ENCODE peak calls at places on chromosome X, in six cellular contexts. One of them, this sample, is unnamed.

GRCh38 chrX:154401045-154401799 is 3.0 kb downstream of the RPL10 start:
- DNase-seq in RWPE1: no peak
- DNase-seq in GM12864: no peak
- DNase-seq in SK-N-SH: no peak
- DNase-seq in fibroblast of lung: peak; percentile 41
- DNase-seq in H9: peak; percentile 66
- DNase-seq in this sample: no peak

GRCh38 chrX:150935466-150935865 is 37.0 kb upstream of the CD99L2 start:
- DNase-seq in GM12864: no peak
- DNase-seq in RWPE1: no peak
- DNase-seq in fibroblast of lung: peak; percentile 70
- DNase-seq in H9: no peak
- DNase-seq in SK-N-SH: no peak
- DNase-seq in this sample: no peak

GRCh38 chrX:25144043-25144940 is 128.5 kb upstream of the ARX start:
- DNase-seq in SK-N-SH: peak; percentile 51
- DNase-seq in fibroblast of lung: peak; percentile 36
- DNase-seq in RWPE1: peak; percentile 24
- DNase-seq in H9: peak; percentile 56
- DNase-seq in GM12864: no peak
- DNase-seq in this sample: peak; percentile 8

GRCh38 chrX:74171465-74171864 is 132.5 kb upstream of the ZCCHC13 start:
- DNase-seq in H9: no peak
- DNase-seq in fibroblast of lung: no peak
- DNase-seq in RWPE1: no peak
- DNase-seq in GM12864: no peak
- DNase-seq in SK-N-SH: no peak
- DNase-seq in this sample: no peak

GRCh38 chrX:29911673-29912072 is 303.7 kb upstream of the MAGEB2 start:
- DNase-seq in SK-N-SH: no peak
- DNase-seq in GM12864: no peak
- DNase-seq in RWPE1: peak; percentile 0
- DNase-seq in H9: no peak
- DNase-seq in fibroblast of lung: no peak
- DNase-seq in this sample: no peak

GRCh38 chrX:119067023-119067739 is 5.6 kb upstream of the CT47C1 start:
- DNase-seq in GM12864: no peak
- DNase-seq in RWPE1: peak; percentile 45
- DNase-seq in fibroblast of lung: peak; percentile 34
- DNase-seq in H9: peak; percentile 42
- DNase-seq in SK-N-SH: peak; percentile 44
- DNase-seq in this sample: peak; percentile 32

GRCh38 chrX:136708348-136708747 is 60.4 kb downstream of the CD40LG start:
- DNase-seq in SK-N-SH: peak; percentile 8
- DNase-seq in fibroblast of lung: no peak
- DNase-seq in RWPE1: no peak
- DNase-seq in H9: no peak
- DNase-seq in GM12864: no peak
- DNase-seq in this sample: no peak

GRCh38 chrX:139559383-139560042 is 29.0 kb downstream of the F9 start:
- DNase-seq in SK-N-SH: peak; percentile 20
- DNase-seq in RWPE1: peak; percentile 4
- DNase-seq in GM12864: peak; percentile 37
- DNase-seq in H9: peak; percentile 39
- DNase-seq in fibroblast of lung: peak; percentile 61
- DNase-seq in this sample: peak; percentile 4

GRCh38 chrX:13293700-13294099 is 26.2 kb downstream of the ATXN3L start:
- DNase-seq in fibroblast of lung: peak; percentile 35
- DNase-seq in RWPE1: peak; percentile 56
- DNase-seq in GM12864: no peak
- DNase-seq in SK-N-SH: no peak
- DNase-seq in H9: no peak
- DNase-seq in this sample: no peak

GRCh38 chrX:119105826-119106225 is 21.8 kb downstream of the KIAA1210 start:
- DNase-seq in RWPE1: no peak
- DNase-seq in H9: no peak
- DNase-seq in GM12864: no peak
- DNase-seq in SK-N-SH: no peak
- DNase-seq in fibroblast of lung: peak; percentile 68
- DNase-seq in this sample: no peak

GRCh38 chrX:72308566-72309296 is 3.0 kb upstream of the CITED1 start:
- DNase-seq in H9: peak; percentile 82
- DNase-seq in GM12864: no peak
- DNase-seq in RWPE1: peak; percentile 28
- DNase-seq in fibroblast of lung: peak; percentile 70
- DNase-seq in SK-N-SH: peak; percentile 92
- DNase-seq in this sample: peak; percentile 59

GRCh38 chrX:4043951-4044350 is 330.5 kb upstream of the PRKX start:
- DNase-seq in RWPE1: no peak
- DNase-seq in fibroblast of lung: no peak
- DNase-seq in SK-N-SH: no peak
- DNase-seq in H9: no peak
- DNase-seq in GM12864: no peak
- DNase-seq in this sample: no peak

GRCh38 chrX:67604979-67605703 is 61.3 kb downstream of the AR start:
- DNase-seq in GM12864: no peak
- DNase-seq in fibroblast of lung: peak; percentile 92
- DNase-seq in SK-N-SH: no peak
- DNase-seq in RWPE1: no peak
- DNase-seq in H9: no peak
- DNase-seq in this sample: no peak

GRCh38 chrX:149259241-149259640 is 245.9 kb downstream of the IDS start:
- DNase-seq in RWPE1: peak; percentile 25
- DNase-seq in GM12864: no peak
- DNase-seq in H9: no peak
- DNase-seq in SK-N-SH: no peak
- DNase-seq in fibroblast of lung: peak; percentile 58
- DNase-seq in this sample: no peak

GRCh38 chrX:12955882-12956703 is 18.8 kb upstream of the TMSB4X start:
- DNase-seq in GM12864: no peak
- DNase-seq in H9: no peak
- DNase-seq in fibroblast of lung: peak; percentile 81
- DNase-seq in SK-N-SH: no peak
- DNase-seq in RWPE1: peak; percentile 32
- DNase-seq in this sample: no peak

GRCh38 chrX:50779694-50780093 is 34.3 kb downstream of the SHROOM4 start:
- DNase-seq in fibroblast of lung: peak; percentile 7
- DNase-seq in RWPE1: no peak
- DNase-seq in H9: no peak
- DNase-seq in SK-N-SH: no peak
- DNase-seq in GM12864: no peak
- DNase-seq in this sample: no peak

GRCh38 chrX:76433219-76433618 is 5.7 kb downstream of the MAGEE1 start:
- DNase-seq in GM12864: no peak
- DNase-seq in SK-N-SH: no peak
- DNase-seq in RWPE1: no peak
- DNase-seq in fibroblast of lung: no peak
- DNase-seq in H9: no peak
- DNase-seq in this sample: no peak

GRCh38 chrX:70293621-70294020 is 3.7 kb downstream of the KIF4A start:
- DNase-seq in fibroblast of lung: peak; percentile 16
- DNase-seq in H9: no peak
- DNase-seq in SK-N-SH: no peak
- DNase-seq in RWPE1: no peak
- DNase-seq in GM12864: no peak
- DNase-seq in this sample: no peak

GRCh38 chrX:47380268-47380667 is 9.9 kb downstream of the ZNF157 start:
- DNase-seq in RWPE1: no peak
- DNase-seq in H9: no peak
- DNase-seq in fibroblast of lung: no peak
- DNase-seq in SK-N-SH: no peak
- DNase-seq in GM12864: peak; percentile 58
- DNase-seq in this sample: peak; percentile 19

GRCh38 chrX:16826207-16826606 is 39.9 kb downstream of the TXLNG start:
- DNase-seq in GM12864: peak; percentile 5
- DNase-seq in fibroblast of lung: peak; percentile 60
- DNase-seq in SK-N-SH: peak; percentile 44
- DNase-seq in RWPE1: no peak
- DNase-seq in H9: no peak
- DNase-seq in this sample: peak; percentile 12

GRCh38 chrX:74535211-74535621 is 79.2 kb downstream of the RLIM start:
- DNase-seq in fibroblast of lung: peak; percentile 63
- DNase-seq in H9: peak; percentile 49
- DNase-seq in GM12864: no peak
- DNase-seq in SK-N-SH: peak; percentile 54
- DNase-seq in RWPE1: peak; percentile 9
- DNase-seq in this sample: peak; percentile 41

GRCh38 chrX:13938053-13938765 is 91.5 kb downstream of the GEMIN8 start:
- DNase-seq in fibroblast of lung: peak; percentile 6
- DNase-seq in GM12864: no peak
- DNase-seq in RWPE1: peak; percentile 13
- DNase-seq in H9: peak; percentile 69
- DNase-seq in SK-N-SH: peak; percentile 82
- DNase-seq in this sample: peak; percentile 26

GRCh38 chrX:104513162-104513561 is 52.8 kb upstream of the IL1RAPL2 start:
- DNase-seq in SK-N-SH: no peak
- DNase-seq in GM12864: no peak
- DNase-seq in RWPE1: no peak
- DNase-seq in fibroblast of lung: no peak
- DNase-seq in H9: no peak
- DNase-seq in this sample: no peak

GRCh38 chrX:108036298-108036973 is 8.4 kb upstream of the VSIG1 start:
- DNase-seq in H9: no peak
- DNase-seq in SK-N-SH: no peak
- DNase-seq in GM12864: no peak
- DNase-seq in RWPE1: peak; percentile 89
- DNase-seq in fibroblast of lung: peak; percentile 84
- DNase-seq in this sample: no peak

GRCh38 chrX:107673933-107674479 is 45.7 kb downstream of the PRPS1 start:
- DNase-seq in H9: peak; percentile 60
- DNase-seq in fibroblast of lung: no peak
- DNase-seq in SK-N-SH: no peak
- DNase-seq in GM12864: peak; percentile 79
- DNase-seq in RWPE1: no peak
- DNase-seq in this sample: peak; percentile 69

GRCh38 chrX:46770817-46771163 is 11.9 kb upstream of the SLC9A7 start:
- DNase-seq in RWPE1: peak; percentile 55
- DNase-seq in GM12864: no peak
- DNase-seq in SK-N-SH: no peak
- DNase-seq in H9: no peak
- DNase-seq in fibroblast of lung: peak; percentile 94
- DNase-seq in this sample: no peak

GRCh38 chrX:10636337-10636736 is 16.0 kb upstream of the MID1 start:
- DNase-seq in GM12864: no peak
- DNase-seq in H9: peak; percentile 40
- DNase-seq in SK-N-SH: peak; percentile 39
- DNase-seq in RWPE1: peak; percentile 55
- DNase-seq in fibroblast of lung: peak; percentile 55
- DNase-seq in this sample: no peak

GRCh38 chrX:133792198-133792953 is 193.0 kb downstream of the GPC3 start:
- DNase-seq in GM12864: peak; percentile 15
- DNase-seq in RWPE1: peak; percentile 54
- DNase-seq in fibroblast of lung: peak; percentile 54
- DNase-seq in H9: peak; percentile 80
- DNase-seq in SK-N-SH: peak; percentile 65
- DNase-seq in this sample: peak; percentile 47

GRCh38 chrX:128518508-128518907 is 466.3 kb upstream of the ACTRT1 start:
- DNase-seq in fibroblast of lung: no peak
- DNase-seq in GM12864: no peak
- DNase-seq in H9: no peak
- DNase-seq in RWPE1: peak; percentile 0
- DNase-seq in SK-N-SH: peak; percentile 4
- DNase-seq in this sample: peak; percentile 1

GRCh38 chrX:15206306-15206705 is 63.6 kb downstream of the ASB9 start:
- DNase-seq in H9: no peak
- DNase-seq in fibroblast of lung: no peak
- DNase-seq in RWPE1: no peak
- DNase-seq in SK-N-SH: no peak
- DNase-seq in GM12864: no peak
- DNase-seq in this sample: no peak

GRCh38 chrX:123513585-123514278 is 219.1 kb downstream of the THOC2 start:
- DNase-seq in SK-N-SH: no peak
- DNase-seq in GM12864: no peak
- DNase-seq in fibroblast of lung: no peak
- DNase-seq in RWPE1: peak; percentile 5
- DNase-seq in H9: no peak
- DNase-seq in this sample: no peak

GRCh38 chrX:129695937-129696336 is 41.2 kb upstream of the APLN start:
- DNase-seq in H9: no peak
- DNase-seq in RWPE1: no peak
- DNase-seq in SK-N-SH: no peak
- DNase-seq in fibroblast of lung: no peak
- DNase-seq in GM12864: no peak
- DNase-seq in this sample: no peak

GRCh38 chrX:21738145-21738949 is 19.6 kb downstream of the SMPX start:
- DNase-seq in GM12864: no peak
- DNase-seq in H9: peak; percentile 85
- DNase-seq in SK-N-SH: no peak
- DNase-seq in RWPE1: no peak
- DNase-seq in fibroblast of lung: peak; percentile 31
- DNase-seq in this sample: no peak

GRCh38 chrX:108361316-108361715 is 76.9 kb downstream of the COL4A6 start:
- DNase-seq in GM12864: no peak
- DNase-seq in SK-N-SH: no peak
- DNase-seq in fibroblast of lung: peak; percentile 11
- DNase-seq in H9: no peak
- DNase-seq in RWPE1: no peak
- DNase-seq in this sample: no peak

GRCh38 chrX:8981742-8982141 is 52.2 kb downstream of the FAM9B start:
- DNase-seq in SK-N-SH: no peak
- DNase-seq in GM12864: no peak
- DNase-seq in fibroblast of lung: peak; percentile 15
- DNase-seq in H9: no peak
- DNase-seq in RWPE1: no peak
- DNase-seq in this sample: no peak

GRCh38 chrX:103211012-103211715 is 3.7 kb upstream of the BEX4 start:
- DNase-seq in H9: peak; percentile 65
- DNase-seq in SK-N-SH: peak; percentile 60
- DNase-seq in GM12864: peak; percentile 10
- DNase-seq in fibroblast of lung: peak; percentile 29
- DNase-seq in RWPE1: peak; percentile 15
- DNase-seq in this sample: peak; percentile 32
- TF ChIP-seq CTCF in H9: peak; percentile 64
- TF ChIP-seq CTCF in SK-N-SH: peak; percentile 73
- TF ChIP-seq CTCF in GM12864: peak; percentile 49
- TF ChIP-seq CTCF in fibroblast of lung: peak; percentile 57
- TF ChIP-seq CTCF in RWPE1: peak; percentile 51
- TF ChIP-seq CTCF in this sample: no peak

GRCh38 chrX:38327775-38328081 is 419 bp upstream of the RPGR start:
- DNase-seq in H9: no peak
- DNase-seq in fibroblast of lung: no peak
- DNase-seq in RWPE1: no peak
- DNase-seq in SK-N-SH: no peak
- DNase-seq in GM12864: no peak
- DNase-seq in this sample: no peak
- TF ChIP-seq CTCF in H9: no peak
- TF ChIP-seq CTCF in fibroblast of lung: no peak
- TF ChIP-seq CTCF in RWPE1: peak; percentile 28
- TF ChIP-seq CTCF in SK-N-SH: no peak
- TF ChIP-seq CTCF in GM12864: no peak
- TF ChIP-seq CTCF in this sample: no peak

GRCh38 chrX:40922307-40922706 is 162.9 kb upstream of the USP9X start:
- DNase-seq in H9: peak; percentile 71
- DNase-seq in GM12864: no peak
- DNase-seq in RWPE1: peak; percentile 26
- DNase-seq in fibroblast of lung: peak; percentile 79
- DNase-seq in SK-N-SH: peak; percentile 33
- DNase-seq in this sample: no peak
- TF ChIP-seq CTCF in H9: peak; percentile 64
- TF ChIP-seq CTCF in GM12864: peak; percentile 6
- TF ChIP-seq CTCF in RWPE1: peak; percentile 53
- TF ChIP-seq CTCF in fibroblast of lung: peak; percentile 41
- TF ChIP-seq CTCF in SK-N-SH: peak; percentile 45
- TF ChIP-seq CTCF in this sample: no peak

GRCh38 chrX:111445485-111445884 is 33.5 kb upstream of the DCX start:
- DNase-seq in H9: no peak
- DNase-seq in RWPE1: peak; percentile 3
- DNase-seq in fibroblast of lung: peak; percentile 34
- DNase-seq in SK-N-SH: peak; percentile 16
- DNase-seq in GM12864: no peak
- DNase-seq in this sample: peak; percentile 2
- TF ChIP-seq CTCF in H9: peak; percentile 81
- TF ChIP-seq CTCF in RWPE1: peak; percentile 42
- TF ChIP-seq CTCF in fibroblast of lung: peak; percentile 33
- TF ChIP-seq CTCF in SK-N-SH: peak; percentile 76
- TF ChIP-seq CTCF in GM12864: peak; percentile 29
- TF ChIP-seq CTCF in this sample: no peak

This sample was measured in GM20000.